ENCODE peak calls at places on chromosomes 6 and 20, in seven cellular contexts. J is esophagus muscularis mucosa, L is transverse colon, U is pancreas, S is IMR-90, P is lower lobe of right lung, E is mammary epithelial cell. Q is an unnamed sample. For H3K27me3, the result is how much of the 10 kb centered on the place peaks cover.

GRCh38 chr6:149320745-149321240 is 3.3 kb downstream of the TAB2 start:
- DNase-seq in P (no peak), L (no peak), U (no peak), S (no peak), J (no peak), E (no peak), Q (no peak)

GRCh38 chr6:38346291-38347079 is 293.2 kb downstream of the BTBD9 start:
- DNase-seq in P (no peak), E (peak), L (no peak), U (no peak), J (no peak), S (peak), Q (peak)

GRCh38 chr6:38155576-38156204 is 336.2 kb downstream of the ZFAND3 start:
- DNase-seq in P (no peak), J (no peak), U (no peak), E (no peak), L (no peak), S (peak), Q (peak)

GRCh38 chr20:34525709-34526416 is 9.6 kb downstream of the DYNLRB1 start:
- DNase-seq in S (peak), U (peak), E (peak), J (peak), L (peak), P (peak), Q (peak)

GRCh38 chr6:114524081-114524480 is 181.3 kb upstream of the HS3ST5 start:
- DNase-seq in S (no peak), P (no peak), L (no peak), U (no peak), E (no peak), J (no peak), Q (no peak)

GRCh38 chr20:58870293-58871014 is 17.9 kb downstream of the GNAS start:
- DNase-seq in J (no peak), P (peak), U (peak), S (peak), L (peak), E (peak), Q (peak)

GRCh38 chr6:169906004-169906740 is 154.8 kb downstream of the ERMARD start:
- DNase-seq in S (no peak), E (no peak), P (no peak), U (no peak), J (no peak), L (no peak), Q (no peak)

GRCh38 chr6:53828215-53828614 is 33.4 kb downstream of the LRRC1 start:
- DNase-seq in U (no peak), P (no peak), J (no peak), E (no peak), L (no peak), S (no peak), Q (no peak)

GRCh38 chr6:51021171-51021570 is 202.5 kb downstream of the TFAP2B start:
- DNase-seq in J (no peak), U (no peak), S (no peak), P (no peak), E (no peak), L (no peak), Q (no peak)

GRCh38 chr20:38252292-38253288 is 7.9 kb downstream of the KIAA1755 start:
- DNase-seq in P (no peak), L (no peak), J (no peak), S (peak), E (no peak), U (no peak), Q (no peak)

GRCh38 chr20:1209447-1210387 is 6.5 kb downstream of the C20orf202 start:
- DNase-seq in J (no peak), L (no peak), U (no peak), S (peak), P (no peak), E (no peak), Q (no peak)

GRCh38 chr6:51529240-51529639 is 558.2 kb downstream of the PKHD1 start:
- DNase-seq in U (no peak), L (no peak), J (no peak), E (no peak), P (no peak), S (no peak), Q (no peak)

DNA sequence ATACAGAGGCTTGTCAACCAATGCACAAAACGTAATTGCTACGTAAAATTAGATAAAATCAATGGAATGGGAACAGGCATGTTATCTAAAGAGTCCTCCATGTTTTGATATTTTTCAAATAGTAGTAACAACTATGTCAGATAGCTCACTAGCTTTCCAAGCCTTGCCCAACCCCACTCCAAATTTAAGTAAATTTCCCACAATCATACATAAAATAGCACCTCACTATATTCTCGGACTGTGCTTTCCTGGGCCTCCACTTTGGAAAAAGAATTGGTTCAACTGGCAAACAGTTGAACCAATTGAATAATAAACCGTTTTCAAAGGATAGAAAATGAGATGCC is 3.6 kb downstream of the HAO1 start:
- DNase-seq in S (no peak), L (no peak), P (no peak), E (no peak), U (no peak), J (no peak), Q (no peak)
- TF ChIP-seq CTCF in S (no peak), L (no peak), P (no peak), E (no peak), U (no peak), J (no peak), Q (no peak)

GRCh38 chr6:89035252-89036106 is 45.1 kb upstream of the PNRC1 start:
- DNase-seq in E (peak), L (peak), U (peak), P (peak), J (peak), S (peak), Q (peak)
- H3K4me3 ChIP-seq in E (peak), L (no peak), U (no peak), P (no peak), J (peak), S (peak), Q (no peak)

GRCh38 chr6:16237242-16237641 is 1.1 kb upstream of the GMPR start:
- DNase-seq in J (no peak), L (no peak), U (no peak), S (no peak), E (no peak), P (no peak), Q (no peak)

GRCh38 chr6:16238057-16238657 is at the start of gene GMPR:
- DNase-seq in J (no peak), L (peak), P (peak), E (peak), S (peak), U (peak), Q (no peak)

GRCh38 chr6:16238658-16239089 is 287 bp downstream of the GMPR start:
- DNase-seq in P (no peak), S (no peak), J (no peak), U (no peak), L (no peak), E (no peak), Q (no peak)

GRCh38 chr6:16236009-16236501 is 2.3 kb upstream of the GMPR start:
- DNase-seq in U (no peak), L (no peak), P (no peak), S (no peak), E (no peak), J (no peak), Q (no peak)

GRCh38 chr6:16236648-16237199 is 1.7 kb upstream of the GMPR start:
- DNase-seq in J (no peak), P (no peak), E (peak), U (no peak), S (peak), L (peak), Q (peak)
- H3K27me3 ChIP-seq in J (under half), P (under half), E (under half), U (under half), S (under half), L (under half), Q (under half)

DNA sequence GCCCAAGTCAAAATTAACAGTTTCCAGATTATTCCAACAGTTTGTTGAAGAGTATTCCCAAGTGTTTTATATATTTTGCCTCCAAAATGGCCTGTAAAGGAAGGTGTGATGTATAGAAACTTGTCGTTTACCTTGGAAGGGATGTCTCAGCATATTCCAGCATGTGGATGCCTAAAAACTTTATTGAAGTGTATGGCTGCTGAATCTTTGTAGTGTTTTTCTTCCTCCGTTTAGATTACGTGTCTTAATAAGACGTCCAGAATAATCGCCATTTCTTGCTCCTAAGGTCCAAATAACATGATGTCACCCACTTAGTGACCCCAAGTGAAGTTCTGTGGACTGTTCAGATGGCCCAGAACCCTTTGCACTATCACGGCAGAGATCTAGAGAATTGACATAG is 18.0 kb upstream of the SF3B5 start:
- DNase-seq in J (no peak), U (no peak), L (no peak), S (no peak), P (no peak), E (no peak), Q (no peak)
- TF ChIP-seq CTCF in J (no peak), U (no peak), L (no peak), S (no peak), P (no peak), E (no peak), Q (no peak)

DNA sequence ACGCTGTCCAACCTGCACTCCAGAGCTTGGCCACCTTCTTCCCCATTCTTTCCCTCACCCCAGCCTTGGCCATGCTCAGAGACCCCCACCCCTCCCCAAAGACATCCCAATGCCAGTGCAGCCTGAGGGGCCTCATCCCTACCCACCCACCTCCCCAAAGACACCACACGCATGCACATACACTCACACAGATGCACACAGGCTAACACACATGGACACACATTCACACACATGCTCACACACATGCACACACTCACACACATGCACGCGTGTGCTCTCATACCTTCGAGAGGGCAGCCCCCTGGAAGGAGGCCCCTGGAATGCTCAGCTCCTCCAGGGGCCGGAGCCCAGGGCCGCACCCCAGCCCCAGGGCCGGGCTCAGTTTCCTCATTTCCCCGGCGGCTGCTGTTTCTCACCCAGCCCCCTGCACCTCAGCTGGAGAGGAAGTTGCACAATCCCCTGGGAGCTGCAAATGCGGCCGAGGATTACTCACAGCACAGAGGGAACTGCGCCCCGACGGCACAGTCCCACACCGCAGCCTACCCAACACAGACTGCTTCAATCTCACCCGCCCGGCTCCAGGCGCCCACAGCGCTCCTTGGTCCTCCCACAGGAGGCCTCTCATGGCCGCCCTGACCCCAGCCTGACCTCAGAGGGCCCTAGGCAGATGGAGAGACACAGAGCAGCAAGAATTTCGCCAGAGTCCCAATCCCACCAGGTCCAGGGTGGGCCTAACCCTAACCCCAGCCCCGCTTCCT is 12.1 kb downstream of the TFEB start:
- DNase-seq in J (no peak), L (peak), S (peak), P (peak), E (peak), U (no peak), Q (peak)
- H3K4me3 ChIP-seq in J (no peak), L (no peak), S (no peak), P (peak), E (no peak), U (no peak), Q (peak)

Q was measured in brain microvascular endothelial cell.